ENCODE peak calls at places on chromosomes 11 and 22, in nine cellular contexts. J, K, D, V, T, Q, S, H and Y are unnamed samples.

GRCh38 chr11:108498046-108498815 is at the start of gene POGLUT3:
- DNase-seq in D (peak; percentile 68), V (peak; percentile 37), J (peak; percentile 63), T (peak; percentile 64), Q (peak; percentile 89), K (no peak), S (peak; percentile 86), H (peak; percentile 74), Y (peak; percentile 68)

GRCh38 chr22:31734512-31734911 is 15.4 kb downstream of the PRR14L start:
- DNase-seq in H (no peak), Q (no peak), S (no peak), D (no peak), K (peak; percentile 49), V (peak; percentile 72), T (no peak), J (no peak), Y (no peak)

GRCh38 chr22:37979782-37980181 is 4.6 kb downstream of the SOX10 start:
- DNase-seq in H (no peak), T (no peak), V (no peak), K (no peak), D (no peak), S (peak; percentile 61), Q (no peak), J (no peak), Y (no peak)

GRCh38 chr22:48146426-48146825 is 1384.0 kb downstream of the TBC1D22A start:
- DNase-seq in J (no peak), K (no peak), Q (no peak), S (peak; percentile 34), D (no peak), T (no peak), V (no peak), H (no peak), Y (no peak)

GRCh38 chr22:36741968-36742367 is 34.0 kb downstream of the IFT27 start:
- DNase-seq in D (no peak), T (no peak), Q (peak; percentile 23), K (no peak), J (no peak), V (no peak), S (peak; percentile 29), H (no peak), Y (no peak)

GRCh38 chr11:24226606-24227005 is 270.2 kb upstream of the LUZP2 start:
- DNase-seq in T (no peak), H (no peak), D (no peak), J (no peak), S (no peak), K (no peak), Q (no peak), V (no peak), Y (no peak)

GRCh38 chr11:37712246-37712645 is 1114.2 kb upstream of the RAG2 start:
- DNase-seq in D (no peak), V (no peak), J (no peak), Q (no peak), H (no peak), T (no peak), S (peak; percentile 66), K (no peak), Y (no peak)

GRCh38 chr11:17229481-17230152 is 21.8 kb upstream of the PIK3C2A start:
- DNase-seq in T (no peak), H (no peak), Q (no peak), J (no peak), V (peak; percentile 21), K (no peak), S (peak; percentile 68), D (no peak), Y (no peak)

GRCh38 chr11:46444305-46444704 is 52.7 kb upstream of the CHRM4 start:
- DNase-seq in J (no peak), T (no peak), H (no peak), S (no peak), Q (no peak), K (no peak), V (no peak), D (no peak), Y (no peak)

GRCh38 chr11:17473071-17473744 is 3.4 kb downstream of the ABCC8 start:
- DNase-seq in J (no peak), Q (no peak), T (no peak), K (no peak), S (peak; percentile 93), D (peak; percentile 32), V (no peak), H (no peak), Y (no peak)

GRCh38 chr11:32466279-32466915 is 31.1 kb upstream of the WT1 start:
- DNase-seq in K (no peak), T (no peak), D (no peak), V (no peak), Q (no peak), J (no peak), S (no peak), H (no peak), Y (no peak)

GRCh38 chr11:108115495-108116140 is 5.7 kb upstream of the ACAT1 start:
- DNase-seq in T (peak; percentile 73), V (peak; percentile 92), D (peak; percentile 31), J (peak; percentile 86), S (peak; percentile 55), Q (peak; percentile 72), H (peak; percentile 95), K (peak; percentile 72), Y (no peak)

GRCh38 chr11:128482512-128483191 is 104.7 kb downstream of the ETS1 start:
- DNase-seq in J (no peak), V (peak; percentile 90), H (peak; percentile 84), S (no peak), Q (no peak), K (no peak), T (no peak), D (no peak), Y (peak; percentile 79)

GRCh38 chr11:128483211-128483788 is 104.1 kb downstream of the ETS1 start:
- DNase-seq in D (no peak), S (no peak), V (no peak), H (no peak), T (no peak), K (no peak), J (no peak), Q (peak; percentile 50), Y (peak; percentile 86)

GRCh38 chr11:128481135-128481534 is 106.2 kb downstream of the ETS1 start:
- DNase-seq in J (no peak), V (peak; percentile 93), S (no peak), H (no peak), Q (no peak), T (no peak), D (no peak), K (peak; percentile 77), Y (no peak)

GRCh38 chr11:128480665-128481064 is 106.7 kb downstream of the ETS1 start:
- DNase-seq in K (no peak), V (no peak), J (no peak), D (no peak), S (no peak), T (no peak), H (no peak), Q (no peak), Y (no peak)

GRCh38 chr11:128482092-128482491 is 105.3 kb downstream of the ETS1 start:
- DNase-seq in H (no peak), J (no peak), S (no peak), K (no peak), D (no peak), T (no peak), Q (no peak), V (no peak), Y (no peak)
- H3K4me3 ChIP-seq in H (no peak overlapping the region), J (no peak overlapping the region), S (no peak overlapping the region), K (no peak overlapping the region), D (no peak overlapping the region), T (no peak overlapping the region), Q (no peak overlapping the region), V (no peak overlapping the region), Y (peak overlapping the region; percentile 53)

GRCh38 chr11:68947151-68947550 is 33.6 kb downstream of the MRGPRD start:
- DNase-seq in Q (no peak), V (no peak), T (no peak), K (no peak), H (no peak), J (no peak), D (no peak), S (no peak), Y (no peak)

GRCh38 chr11:68950776-68951175 is 30.0 kb downstream of the MRGPRD start:
- DNase-seq in J (no peak), K (no peak), H (no peak), D (no peak), T (no peak), S (no peak), V (no peak), Q (no peak), Y (no peak)

GRCh38 chr11:68950268-68950667 is 30.5 kb downstream of the MRGPRD start:
- DNase-seq in K (no peak), H (no peak), Q (peak; percentile 73), J (no peak), V (peak; percentile 17), S (peak; percentile 77), D (no peak), T (no peak), Y (peak; percentile 26)

GRCh38 chr11:68948496-68948895 is 32.3 kb downstream of the MRGPRD start:
- DNase-seq in K (no peak), J (no peak), H (no peak), T (no peak), V (no peak), D (no peak), S (no peak), Q (no peak), Y (no peak)

DNA sequence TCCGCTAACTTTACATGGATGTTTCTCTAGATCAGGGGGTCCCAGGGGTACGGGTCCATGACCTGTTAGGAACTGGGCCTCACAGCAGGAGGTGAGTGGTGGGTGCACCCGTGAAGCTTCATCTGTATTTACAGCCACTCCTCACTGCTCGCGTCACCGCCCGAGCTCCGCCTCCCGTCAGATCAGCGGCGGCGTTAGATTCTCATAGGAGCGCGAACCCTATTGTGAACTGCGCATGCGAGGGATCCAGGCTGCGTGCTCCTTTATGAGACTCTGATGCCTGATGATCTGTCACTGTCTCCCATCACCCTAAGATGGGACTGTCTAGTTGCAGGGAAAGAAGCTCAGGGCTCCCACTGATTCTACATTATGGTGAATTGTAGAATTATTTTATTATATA is 31.8 kb downstream of the MRGPRD start:
- DNase-seq in J (no peak), K (no peak), H (no peak), D (no peak), V (no peak), T (no peak), Q (no peak), S (no peak), Y (no peak)
- H3K4me3 ChIP-seq in J (no peak overlapping the region), K (no peak overlapping the region), H (no peak overlapping the region), D (no peak overlapping the region), V (no peak overlapping the region), T (no peak overlapping the region), Q (no peak overlapping the region), S (no peak overlapping the region), Y (no peak overlapping the region)

GRCh38 chr22:22141771-22142591 is 102.6 kb upstream of the VPREB1 start:
- DNase-seq in S (no peak), Q (no peak), H (no peak), D (no peak), J (no peak), T (no peak), K (no peak), V (no peak), Y (no peak)
- H3K4me3 ChIP-seq in S (no peak overlapping the region), Q (no peak overlapping the region), H (no peak overlapping the region), D (no peak overlapping the region), J (no peak overlapping the region), T (no peak overlapping the region), K (no peak overlapping the region), V (no peak overlapping the region), Y (no peak overlapping the region)

DNA sequence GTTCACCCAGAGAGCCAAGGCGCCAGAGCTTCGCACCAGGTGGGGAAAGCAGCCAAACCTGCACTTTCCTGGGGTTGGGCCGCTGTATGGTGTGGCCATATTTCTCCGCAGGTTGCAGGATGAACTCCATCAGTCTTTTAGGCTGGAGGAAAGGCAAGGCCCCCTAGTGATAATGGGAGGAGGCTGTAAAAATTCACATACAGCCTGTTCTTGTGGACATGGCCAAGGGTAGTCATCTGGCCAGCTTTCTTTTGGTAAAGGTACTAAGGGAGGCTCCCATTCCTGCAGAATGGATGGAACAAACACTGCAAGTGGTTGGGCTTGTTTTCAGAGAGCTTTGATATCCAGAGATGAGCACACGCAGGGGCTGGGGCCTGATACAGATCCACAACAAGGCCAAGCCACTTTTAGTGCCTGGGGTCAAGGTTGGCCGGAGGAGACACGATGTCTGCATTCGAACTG is 29.6 kb downstream of the C22orf31 start:
- DNase-seq in H (no peak), D (no peak), S (peak; percentile 69), V (no peak), J (no peak), T (no peak), K (no peak), Q (no peak), Y (no peak)
- H3K4me3 ChIP-seq in H (no peak overlapping the region), D (peak overlapping the region; percentile 54), S (no peak overlapping the region), V (no peak overlapping the region), J (no peak overlapping the region), T (no peak overlapping the region), K (no peak overlapping the region), Q (no peak overlapping the region), Y (no peak overlapping the region)